ENCODE peak calls at places on chromosomes 3 and 15, in five cellular contexts. One of them, this sample, is unnamed.
A peak's percentile ranks its signal among the peaks of the same experiment; 100 is the strongest.

GRCh38 chr3:49813497-49814174 is at the start of gene UBA7:
- DNase-seq in PC-3: peak; percentile 14
- DNase-seq in GM23248: peak; percentile 90
- DNase-seq in MM.1S: peak; percentile 15
- DNase-seq in SK-N-SH: no peak
- DNase-seq in this sample: no peak

GRCh38 chr15:84915011-84915958 is 30.8 kb downstream of the SLC28A1 start:
- DNase-seq in PC-3: peak; percentile 91
- DNase-seq in GM23248: peak; percentile 95
- DNase-seq in MM.1S: peak; percentile 87
- DNase-seq in SK-N-SH: peak; percentile 90
- DNase-seq in this sample: peak; percentile 16

GRCh38 chr3:129984124-129984523 is 9.6 kb downstream of the TRH start:
- DNase-seq in PC-3: no peak
- DNase-seq in GM23248: peak; percentile 26
- DNase-seq in MM.1S: peak; percentile 15
- DNase-seq in SK-N-SH: no peak
- DNase-seq in this sample: no peak

GRCh38 chr3:139151530-139151929 is 106.8 kb upstream of the PRR23C start:
- DNase-seq in PC-3: no peak
- DNase-seq in GM23248: no peak
- DNase-seq in MM.1S: no peak
- DNase-seq in SK-N-SH: no peak
- DNase-seq in this sample: no peak

GRCh38 chr3:10262027-10262426 is 13.8 kb downstream of the TATDN2 start:
- DNase-seq in PC-3: no peak
- DNase-seq in GM23248: no peak
- DNase-seq in MM.1S: no peak
- DNase-seq in SK-N-SH: no peak
- DNase-seq in this sample: no peak

GRCh38 chr15:38671675-38672141 is 107.1 kb upstream of the RASGRP1 start:
- DNase-seq in PC-3: no peak
- DNase-seq in GM23248: peak; percentile 57
- DNase-seq in MM.1S: no peak
- DNase-seq in SK-N-SH: peak; percentile 9
- DNase-seq in this sample: peak; percentile 27

GRCh38 chr15:101207867-101208288 is 44.0 kb downstream of the CHSY1 start:
- DNase-seq in PC-3: peak; percentile 13
- DNase-seq in GM23248: peak; percentile 85
- DNase-seq in MM.1S: no peak
- DNase-seq in SK-N-SH: no peak
- DNase-seq in this sample: no peak

GRCh38 chr3:132784502-132785025 is 62.4 kb upstream of the NPHP3 start:
- DNase-seq in PC-3: no peak
- DNase-seq in GM23248: peak; percentile 25
- DNase-seq in MM.1S: no peak
- DNase-seq in SK-N-SH: no peak
- DNase-seq in this sample: no peak

GRCh38 chr3:46942481-46943236 is 33.9 kb downstream of the CCDC12 start:
- DNase-seq in PC-3: no peak
- DNase-seq in GM23248: no peak
- DNase-seq in MM.1S: no peak
- DNase-seq in SK-N-SH: no peak
- DNase-seq in this sample: no peak

GRCh38 chr15:68909601-68910000 is 20.7 kb upstream of the SPESP1 start:
- DNase-seq in PC-3: no peak
- DNase-seq in GM23248: no peak
- DNase-seq in MM.1S: no peak
- DNase-seq in SK-N-SH: no peak
- DNase-seq in this sample: no peak

GRCh38 chr3:58116161-58116955 is 94.4 kb downstream of the DNASE1L3 start:
- DNase-seq in PC-3: no peak
- DNase-seq in GM23248: no peak
- DNase-seq in MM.1S: peak; percentile 94
- DNase-seq in SK-N-SH: no peak
- DNase-seq in this sample: peak; percentile 15

GRCh38 chr3:8851703-8852102 is 82.3 kb upstream of the OXTR start:
- DNase-seq in PC-3: peak; percentile 46
- DNase-seq in GM23248: peak; percentile 79
- DNase-seq in MM.1S: no peak
- DNase-seq in SK-N-SH: no peak
- DNase-seq in this sample: no peak

GRCh38 chr15:62928996-62929350 is 113.6 kb upstream of the TPM1 start:
- DNase-seq in PC-3: peak; percentile 86
- DNase-seq in GM23248: peak; percentile 94
- DNase-seq in MM.1S: no peak
- DNase-seq in SK-N-SH: no peak
- DNase-seq in this sample: no peak

GRCh38 chr3:58645726-58646125 is 20.8 kb downstream of the FAM3D start:
- DNase-seq in PC-3: peak; percentile 26
- DNase-seq in GM23248: no peak
- DNase-seq in MM.1S: no peak
- DNase-seq in SK-N-SH: no peak
- DNase-seq in this sample: no peak

GRCh38 chr3:49638445-49638844 is 35.7 kb upstream of the APEH start:
- DNase-seq in PC-3: peak; percentile 78
- DNase-seq in GM23248: peak; percentile 70
- DNase-seq in MM.1S: no peak
- DNase-seq in SK-N-SH: no peak
- DNase-seq in this sample: no peak

GRCh38 chr15:58793862-58794261 is 22.8 kb downstream of the MINDY2 start:
- DNase-seq in PC-3: no peak
- DNase-seq in GM23248: no peak
- DNase-seq in MM.1S: no peak
- DNase-seq in SK-N-SH: no peak
- DNase-seq in this sample: no peak

GRCh38 chr3:173396191-173397041 is 1.1 kb upstream of the NLGN1 start:
- DNase-seq in PC-3: no peak
- DNase-seq in GM23248: peak; percentile 36
- DNase-seq in MM.1S: peak; percentile 43
- DNase-seq in SK-N-SH: peak; percentile 37
- DNase-seq in this sample: no peak

GRCh38 chr15:88976656-88977055 is 63.5 kb upstream of the MFGE8 start:
- DNase-seq in PC-3: no peak
- DNase-seq in GM23248: no peak
- DNase-seq in MM.1S: no peak
- DNase-seq in SK-N-SH: no peak
- DNase-seq in this sample: no peak

GRCh38 chr15:51621917-51622268 is 678 bp downstream of the DMXL2 start:
- DNase-seq in PC-3: peak; percentile 46
- DNase-seq in GM23248: peak; percentile 83
- DNase-seq in MM.1S: peak; percentile 60
- DNase-seq in SK-N-SH: peak; percentile 60
- DNase-seq in this sample: peak; percentile 5

GRCh38 chr3:73349657-73350056 is 275.1 kb downstream of the PDZRN3 start:
- DNase-seq in PC-3: no peak
- DNase-seq in GM23248: no peak
- DNase-seq in MM.1S: no peak
- DNase-seq in SK-N-SH: no peak
- DNase-seq in this sample: no peak

GRCh38 chr3:171954644-171955365 is 84.6 kb upstream of the FNDC3B start:
- DNase-seq in PC-3: no peak
- DNase-seq in GM23248: no peak
- DNase-seq in MM.1S: no peak
- DNase-seq in SK-N-SH: peak; percentile 55
- DNase-seq in this sample: no peak

GRCh38 chr15:88621789-88622604 is 857 bp downstream of the AEN start:
- DNase-seq in PC-3: peak; percentile 62
- DNase-seq in GM23248: peak; percentile 75
- DNase-seq in MM.1S: peak; percentile 80
- DNase-seq in SK-N-SH: no peak
- DNase-seq in this sample: peak; percentile 65

GRCh38 chr15:36230741-36231140 is 348.7 kb upstream of the CDIN1 start:
- DNase-seq in PC-3: no peak
- DNase-seq in GM23248: peak; percentile 46
- DNase-seq in MM.1S: no peak
- DNase-seq in SK-N-SH: no peak
- DNase-seq in this sample: no peak

GRCh38 chr3:169644750-169645149 is 18.8 kb downstream of the MECOM start:
- DNase-seq in PC-3: no peak
- DNase-seq in GM23248: no peak
- DNase-seq in MM.1S: no peak
- DNase-seq in SK-N-SH: no peak
- DNase-seq in this sample: no peak

GRCh38 chr15:50227076-50227475 is 38.5 kb downstream of the HDC start:
- DNase-seq in PC-3: peak; percentile 23
- DNase-seq in GM23248: peak; percentile 59
- DNase-seq in MM.1S: no peak
- DNase-seq in SK-N-SH: no peak
- DNase-seq in this sample: no peak

GRCh38 chr3:129560269-129560787 is 17.4 kb downstream of the H1-8 start:
- DNase-seq in PC-3: no peak
- DNase-seq in GM23248: peak; percentile 68
- DNase-seq in MM.1S: no peak
- DNase-seq in SK-N-SH: peak; percentile 73
- DNase-seq in this sample: no peak

GRCh38 chr3:170563712-170564423 is 22.0 kb downstream of the SLC7A14 start:
- DNase-seq in PC-3: peak; percentile 14
- DNase-seq in GM23248: peak; percentile 71
- DNase-seq in MM.1S: peak; percentile 26
- DNase-seq in SK-N-SH: peak; percentile 70
- DNase-seq in this sample: no peak

GRCh38 chr3:37223084-37223975 is 48.9 kb upstream of the LRRFIP2 start:
- DNase-seq in PC-3: peak; percentile 65
- DNase-seq in GM23248: no peak
- DNase-seq in MM.1S: peak; percentile 57
- DNase-seq in SK-N-SH: no peak
- DNase-seq in this sample: no peak

GRCh38 chr15:69552057-69552815 is 99.6 kb downstream of the RPLP1 start:
- DNase-seq in PC-3: no peak
- DNase-seq in GM23248: no peak
- DNase-seq in MM.1S: no peak
- DNase-seq in SK-N-SH: no peak
- DNase-seq in this sample: no peak

GRCh38 chr3:170211668-170212067 is 10.6 kb upstream of the PRKCI start:
- DNase-seq in PC-3: no peak
- DNase-seq in GM23248: no peak
- DNase-seq in MM.1S: no peak
- DNase-seq in SK-N-SH: no peak
- DNase-seq in this sample: no peak

GRCh38 chr3:39101022-39101689 is 6.3 kb downstream of the GORASP1 start:
- DNase-seq in PC-3: peak; percentile 58
- DNase-seq in GM23248: peak; percentile 67
- DNase-seq in MM.1S: peak; percentile 55
- DNase-seq in SK-N-SH: peak; percentile 78
- DNase-seq in this sample: peak; percentile 71

GRCh38 chr15:48332642-48333034 is 1.4 kb downstream of the DUT start:
- DNase-seq in PC-3: no peak
- DNase-seq in GM23248: no peak
- DNase-seq in MM.1S: peak; percentile 55
- DNase-seq in SK-N-SH: no peak
- DNase-seq in this sample: peak; percentile 39

GRCh38 chr3:16793321-16793720 is 91.4 kb upstream of the PLCL2 start:
- DNase-seq in PC-3: no peak
- DNase-seq in GM23248: no peak
- DNase-seq in MM.1S: no peak
- DNase-seq in SK-N-SH: no peak
- DNase-seq in this sample: no peak

GRCh38 chr3:16789344-16790100 is 95.2 kb upstream of the PLCL2 start:
- DNase-seq in PC-3: no peak
- DNase-seq in GM23248: no peak
- DNase-seq in MM.1S: no peak
- DNase-seq in SK-N-SH: no peak
- DNase-seq in this sample: peak; percentile 14

GRCh38 chr3:16784958-16785357 is 99.8 kb upstream of the PLCL2 start:
- DNase-seq in PC-3: no peak
- DNase-seq in GM23248: no peak
- DNase-seq in MM.1S: no peak
- DNase-seq in SK-N-SH: no peak
- DNase-seq in this sample: no peak

GRCh38 chr3:16790432-16791379 is 94.0 kb upstream of the PLCL2 start:
- DNase-seq in PC-3: no peak
- DNase-seq in GM23248: no peak
- DNase-seq in MM.1S: no peak
- DNase-seq in SK-N-SH: no peak
- DNase-seq in this sample: no peak

GRCh38 chr3:16788440-16789057 is 96.2 kb upstream of the PLCL2 start:
- DNase-seq in PC-3: no peak
- DNase-seq in GM23248: no peak
- DNase-seq in MM.1S: no peak
- DNase-seq in SK-N-SH: no peak
- DNase-seq in this sample: no peak
- H3K9me2 ChIP-seq in PC-3: no peaks in the 10 kb centered on the region
- H3K9me2 ChIP-seq in GM23248: no peaks in the 10 kb centered on the region
- H3K9me2 ChIP-seq in MM.1S: no peaks in the 10 kb centered on the region
- H3K9me2 ChIP-seq in SK-N-SH: no peaks in the 10 kb centered on the region
- H3K9me2 ChIP-seq in this sample: no peaks in the 10 kb centered on the region

GRCh38 chr15:25070357-25070963 is 115.7 kb downstream of the SNRPN start:
- DNase-seq in PC-3: no peak
- DNase-seq in GM23248: no peak
- DNase-seq in MM.1S: no peak
- DNase-seq in SK-N-SH: no peak
- DNase-seq in this sample: no peak
- H3K9me3 ChIP-seq in PC-3: peaks cover 94% of the 10 kb centered on the region
- H3K9me3 ChIP-seq in GM23248: no peaks in the 10 kb centered on the region
- H3K9me3 ChIP-seq in MM.1S: no peaks in the 10 kb centered on the region
- H3K9me3 ChIP-seq in SK-N-SH: peaks cover 11% of the 10 kb centered on the region
- H3K9me3 ChIP-seq in this sample: no peaks in the 10 kb centered on the region

GRCh38 chr3:41163399-41163798 is 35.9 kb upstream of the CTNNB1 start:
- DNase-seq in PC-3: no peak
- DNase-seq in GM23248: no peak
- DNase-seq in MM.1S: no peak
- DNase-seq in SK-N-SH: no peak
- DNase-seq in this sample: no peak
- H3K9me2 ChIP-seq in PC-3: no peaks in the 10 kb centered on the region
- H3K9me2 ChIP-seq in GM23248: no peaks in the 10 kb centered on the region
- H3K9me2 ChIP-seq in MM.1S: no peaks in the 10 kb centered on the region
- H3K9me2 ChIP-seq in SK-N-SH: no peaks in the 10 kb centered on the region
- H3K9me2 ChIP-seq in this sample: no peaks in the 10 kb centered on the region

DNA sequence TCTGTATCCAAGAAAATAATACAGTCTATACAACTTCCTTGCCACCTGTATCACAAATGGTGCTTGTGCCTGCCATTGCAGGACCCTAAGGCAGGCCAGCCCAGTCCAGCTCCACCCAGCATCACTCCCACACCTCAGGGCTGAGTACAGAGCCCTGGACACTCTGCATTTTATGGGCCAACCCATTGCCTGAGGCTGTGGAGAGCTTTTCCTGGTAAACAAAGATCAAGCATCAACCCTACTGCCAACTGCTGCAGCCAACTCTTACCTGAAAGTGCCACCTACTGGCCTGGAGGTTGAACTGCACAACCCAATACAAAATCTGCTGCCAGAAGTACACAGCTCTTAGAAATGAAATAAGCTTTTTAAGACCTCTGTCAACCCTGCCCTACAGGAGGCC is 1082.2 kb downstream of the NAALADL2 start:
- DNase-seq in PC-3: peak; percentile 61
- DNase-seq in GM23248: no peak
- DNase-seq in MM.1S: peak; percentile 43
- DNase-seq in SK-N-SH: no peak
- DNase-seq in this sample: peak; percentile 30
- H3K9me3 ChIP-seq in PC-3: no peaks in the 10 kb centered on the region
- H3K9me3 ChIP-seq in GM23248: no peaks in the 10 kb centered on the region
- H3K9me3 ChIP-seq in MM.1S: no peaks in the 10 kb centered on the region
- H3K9me3 ChIP-seq in SK-N-SH: no peaks in the 10 kb centered on the region
- H3K9me3 ChIP-seq in this sample: no peaks in the 10 kb centered on the region